ENCODE peak calls at places on chromosomes 4 and X, in four cellular contexts. L, E, J and K are unnamed samples.
A peak's percentile ranks its signal among the peaks of the same experiment; 100 is the strongest.

GRCh38 chr4:83320548-83320947 is 14.1 kb downstream of the HPSE start:
- DNase-seq in J (no peak), E (no peak), L (no peak), K (no peak)

GRCh38 chrX:28391528-28391927 is 195.7 kb upstream of the IL1RAPL1 start:
- DNase-seq in J (no peak), L (no peak), E (no peak), K (no peak)

GRCh38 chr4:106869551-106869950 is 166.6 kb downstream of the DKK2 start:
- DNase-seq in L (no peak), E (no peak), J (no peak), K (no peak)

GRCh38 chr4:88204882-88205281 is 46.4 kb upstream of the ABCG2 start:
- DNase-seq in L (no peak), J (no peak), E (no peak), K (no peak)

GRCh38 chr4:143354990-143355389 is 18.3 kb downstream of the GAB1 start:
- DNase-seq in J (peak; percentile 69), L (peak; percentile 66), E (no peak), K (no peak)

GRCh38 chr4:4311193-4311592 is 21.1 kb downstream of the ZBTB49 start:
- DNase-seq in L (no peak), J (no peak), E (no peak), K (no peak)

GRCh38 chr4:142815834-142816233 is 30.3 kb downstream of the INPP4B start:
- DNase-seq in E (no peak), J (no peak), L (no peak), K (no peak)

GRCh38 chrX:29762006-29762405 is 453.4 kb upstream of the MAGEB2 start:
- DNase-seq in E (no peak), L (no peak), J (no peak), K (peak; percentile 6)

GRCh38 chr4:38357546-38357945 is 306.5 kb upstream of the KLF3 start:
- DNase-seq in L (no peak), E (no peak), J (no peak), K (no peak)

GRCh38 chr4:187064033-187064432 is 340.4 kb upstream of the FAT1 start:
- DNase-seq in L (no peak), J (no peak), E (no peak), K (no peak)

GRCh38 chr4:187065836-187066235 is 342.2 kb upstream of the FAT1 start:
- DNase-seq in E (no peak), J (no peak), L (no peak), K (no peak)

GRCh38 chr4:187069398-187069797 is 345.7 kb upstream of the FAT1 start:
- DNase-seq in L (no peak), J (no peak), E (no peak), K (no peak)

GRCh38 chr4:187063251-187063650 is 339.6 kb upstream of the FAT1 start:
- DNase-seq in J (no peak), L (no peak), E (no peak), K (no peak)

DNA sequence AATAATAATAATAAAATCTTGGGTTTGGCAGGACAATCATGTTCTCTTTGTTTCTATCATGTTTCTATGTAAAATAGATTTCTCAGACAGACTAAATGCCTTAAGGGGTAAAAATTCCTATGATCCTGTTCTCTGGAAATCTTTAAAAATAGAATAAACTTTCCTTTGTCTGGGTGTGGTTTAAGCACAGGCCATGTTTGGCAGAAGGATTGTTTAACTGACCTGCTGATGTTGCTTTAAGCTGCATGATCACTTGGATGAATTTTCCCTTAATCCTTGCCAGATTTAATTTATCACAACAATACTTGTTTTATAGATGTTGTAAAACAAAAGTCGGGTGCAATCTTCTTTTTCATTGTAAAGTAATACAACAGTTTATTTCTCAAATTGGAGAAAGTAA is 341.7 kb upstream of the FAT1 start:
- DNase-seq in L (no peak), E (no peak), J (no peak), K (no peak)
- TF ChIP-seq EZH2phosphoT487 in L (no peak), E (no peak), J (no peak), K (no peak)

GRCh38 chr4:18209448-18209847 is 187.9 kb upstream of the LCORL start:
- DNase-seq in J (no peak), E (no peak), L (no peak), K (no peak)

GRCh38 chr4:18213576-18214198 is 192.1 kb upstream of the LCORL start:
- DNase-seq in E (no peak), J (no peak), L (no peak), K (no peak)

GRCh38 chr4:18214656-18215055 is 193.1 kb upstream of the LCORL start:
- DNase-seq in L (no peak), J (no peak), E (peak; percentile 20), K (no peak)
- TF ChIP-seq EZH2phosphoT487 in L (no peak), J (no peak), E (no peak), K (no peak)

DNA sequence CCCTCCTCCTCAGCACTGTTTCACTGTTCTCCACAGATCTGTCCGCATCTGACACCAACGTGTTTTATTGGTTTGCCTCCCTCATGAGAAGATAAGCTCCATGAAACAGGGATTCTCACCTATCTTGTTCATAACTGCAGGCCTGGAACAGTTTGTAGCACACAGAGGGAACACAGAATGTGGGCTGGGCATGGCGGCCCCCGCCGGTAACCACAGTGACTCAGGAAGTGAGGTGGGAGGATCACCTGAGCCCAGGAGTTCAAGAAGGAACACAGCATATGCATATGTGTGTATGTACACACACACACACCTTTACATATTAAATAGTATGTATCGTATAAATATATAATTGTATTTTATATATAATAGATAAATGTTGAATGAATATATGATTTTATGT is 168.6 kb downstream of the AFAP1 start:
- DNase-seq in L (no peak), E (no peak), J (no peak), K (no peak)
- TF ChIP-seq EZH2phosphoT487 in L (no peak), E (no peak), J (no peak), K (no peak)

GRCh38 chr4:1538096-1538410 is 131.8 kb upstream of the NKX1-1 start:
- DNase-seq in J (no peak), E (no peak), L (no peak), K (no peak)
- TF ChIP-seq EZH2phosphoT487 in J (no peak), E (no peak), L (no peak), K (no peak)

GRCh38 chrX:91331476-91331875 is 103.2 kb upstream of the PABPC5 start:
- DNase-seq in J (no peak), E (no peak), L (no peak), K (no peak)
- TF ChIP-seq EZH2phosphoT487 in J (no peak), E (no peak), L (no peak), K (no peak)

DNA sequence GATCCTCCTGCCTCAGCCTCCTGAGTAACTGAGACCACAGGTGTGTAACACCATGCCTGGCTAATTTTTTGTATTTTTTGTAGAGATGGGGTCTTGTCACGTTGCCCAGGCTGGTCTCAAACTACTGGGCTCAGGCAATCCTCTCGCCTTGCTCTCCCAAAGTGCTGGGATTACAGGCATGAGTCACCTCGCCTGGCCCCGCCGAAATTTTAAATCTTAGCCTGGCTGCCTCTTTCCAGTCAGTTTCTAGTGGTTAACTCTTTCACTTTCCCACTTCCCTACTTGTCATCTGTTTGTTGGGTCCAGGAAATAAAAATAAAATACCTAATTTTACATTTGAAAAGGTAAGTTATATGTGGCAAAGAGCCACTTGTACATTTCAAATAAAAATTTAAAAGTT is 62.4 kb downstream of the TMEM165 start:
- DNase-seq in L (no peak), J (no peak), E (no peak), K (no peak)
- TF ChIP-seq EZH2phosphoT487 in L (no peak), J (no peak), E (no peak), K (no peak)

DNA sequence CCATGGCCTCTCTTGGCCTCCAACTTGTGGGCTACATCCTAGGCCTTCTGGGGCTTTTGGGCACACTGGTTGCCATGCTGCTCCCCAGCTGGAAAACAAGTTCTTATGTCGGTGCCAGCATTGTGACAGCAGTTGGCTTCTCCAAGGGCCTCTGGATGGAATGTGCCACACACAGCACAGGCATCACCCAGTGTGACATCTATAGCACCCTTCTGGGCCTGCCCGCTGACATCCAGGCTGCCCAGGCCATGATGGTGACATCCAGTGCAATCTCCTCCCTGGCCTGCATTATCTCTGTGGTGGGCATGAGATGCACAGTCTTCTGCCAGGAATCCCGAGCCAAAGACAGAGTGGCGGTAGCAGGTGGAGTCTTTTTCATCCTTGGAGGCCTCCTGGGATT is 8.0 kb downstream of the CLDN2 start:
- DNase-seq in L (no peak), J (no peak), E (no peak), K (no peak)
- TF ChIP-seq EZH2phosphoT487 in L (no peak), J (no peak), E (no peak), K (no peak)

GRCh38 chr4:54065282-54066087 is 1.1 kb upstream of the CHIC2 start:
- DNase-seq in L (no peak), E (no peak), J (peak; percentile 35), K (no peak)
- TF ChIP-seq EZH2phosphoT487 in L (no peak), E (no peak), J (no peak), K (no peak)

GRCh38 chrX:19552793-19553192 is 37.5 kb upstream of the MAP3K15 start:
- DNase-seq in J (no peak), L (no peak), E (no peak), K (no peak)
- TF ChIP-seq EZH2phosphoT487 in J (no peak), L (no peak), E (no peak), K (no peak)

DNA sequence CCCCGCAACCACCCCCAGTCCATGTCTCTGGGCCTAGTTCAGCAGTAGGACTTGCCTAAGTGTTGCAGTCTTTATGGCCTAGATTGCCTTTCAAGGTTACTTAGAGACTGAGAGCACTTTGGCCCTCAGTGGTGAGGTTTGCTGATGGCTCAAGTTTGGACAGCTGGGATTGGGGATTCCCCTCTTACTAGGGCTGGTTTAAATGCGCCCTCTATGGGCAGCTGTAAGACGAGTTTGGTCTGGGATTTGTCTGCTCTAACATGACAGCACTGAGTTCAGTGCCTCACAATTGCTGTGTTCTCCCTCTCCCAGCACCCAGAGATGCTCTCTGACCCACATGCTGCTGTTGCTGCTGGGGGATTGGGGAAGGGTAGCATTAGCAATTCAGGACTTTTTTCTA is 23.1 kb downstream of the DACH2 start:
- DNase-seq in E (peak; percentile 39), L (peak; percentile 4), J (peak; percentile 11), K (peak; percentile 48)
- TF ChIP-seq EZH2phosphoT487 in E (no peak), L (no peak), J (no peak), K (no peak)